ENCODE peak calls at places on chromosomes 2 and 18, in four cellular contexts. One of them, this sample, is unnamed.
A peak's percentile ranks its signal among the peaks of the same experiment; 100 is the strongest.

GRCh38 chr2:200159366-200159720 is 147.2 kb upstream of the SPATS2L start:
- DNase-seq in A549: no peak
- DNase-seq in H1: no peak
- DNase-seq in K562: no peak
- DNase-seq in this sample: no peak

GRCh38 chr2:38444247-38444646 is 67.2 kb upstream of the ATL2 start:
- DNase-seq in H1: peak; percentile 64
- DNase-seq in A549: no peak
- DNase-seq in K562: no peak
- DNase-seq in this sample: no peak

GRCh38 chr2:9767656-9768281 is 75.5 kb upstream of the TAF1B start:
- DNase-seq in H1: no peak
- DNase-seq in A549: no peak
- DNase-seq in K562: no peak
- DNase-seq in this sample: no peak

GRCh38 chr2:150141241-150142001 is 346.0 kb downstream of the RND3 start:
- DNase-seq in K562: no peak
- DNase-seq in H1: no peak
- DNase-seq in A549: no peak
- DNase-seq in this sample: no peak

GRCh38 chr2:63131196-63131595 is 80.6 kb downstream of the OTX1 start:
- DNase-seq in K562: no peak
- DNase-seq in A549: no peak
- DNase-seq in H1: no peak
- DNase-seq in this sample: no peak

GRCh38 chr2:41847744-41848441 is 199.9 kb upstream of the PKDCC start:
- DNase-seq in K562: no peak
- DNase-seq in A549: peak; percentile 89
- DNase-seq in H1: no peak
- DNase-seq in this sample: peak; percentile 96

GRCh38 chr2:190974629-190975361 is 39.2 kb downstream of the STAT1 start:
- DNase-seq in K562: no peak
- DNase-seq in A549: no peak
- DNase-seq in H1: no peak
- DNase-seq in this sample: no peak

GRCh38 chr2:238240761-238241711 is 1.2 kb upstream of the HES6 start:
- DNase-seq in H1: no peak
- DNase-seq in A549: no peak
- DNase-seq in K562: peak; percentile 55
- DNase-seq in this sample: no peak

GRCh38 chr2:156695595-156695994 is 259.4 kb downstream of the GPD2 start:
- DNase-seq in H1: no peak
- DNase-seq in A549: no peak
- DNase-seq in K562: no peak
- DNase-seq in this sample: no peak

GRCh38 chr2:130963849-130964793 is 127.4 kb downstream of the ARHGEF4 start:
- DNase-seq in H1: peak; percentile 65
- DNase-seq in A549: peak; percentile 66
- DNase-seq in K562: peak; percentile 42
- DNase-seq in this sample: no peak

GRCh38 chr2:216622526-216622925 is 10.7 kb upstream of the IGFBP2 start:
- DNase-seq in K562: no peak
- DNase-seq in H1: no peak
- DNase-seq in A549: no peak
- DNase-seq in this sample: no peak

GRCh38 chr2:142596334-142597088 is 281.0 kb upstream of the KYNU start:
- DNase-seq in H1: no peak
- DNase-seq in A549: peak; percentile 68
- DNase-seq in K562: no peak
- DNase-seq in this sample: peak; percentile 15

GRCh38 chr2:108893277-108893676 is 95.7 kb downstream of the EDAR start:
- DNase-seq in K562: no peak
- DNase-seq in A549: no peak
- DNase-seq in H1: no peak
- DNase-seq in this sample: no peak

GRCh38 chr2:127161176-127162136 is 54.5 kb upstream of the BIN1 start:
- DNase-seq in A549: no peak
- DNase-seq in H1: no peak
- DNase-seq in K562: no peak
- DNase-seq in this sample: no peak

GRCh38 chr2:63048367-63049171 is 2.1 kb upstream of the OTX1 start:
- DNase-seq in A549: no peak
- DNase-seq in H1: no peak
- DNase-seq in K562: no peak
- DNase-seq in this sample: no peak

GRCh38 chr2:133733856-133734255 is 165.6 kb upstream of the NCKAP5 start:
- DNase-seq in A549: no peak
- DNase-seq in K562: no peak
- DNase-seq in H1: no peak
- DNase-seq in this sample: no peak

GRCh38 chr18:35816003-35816402 is 156.5 kb upstream of the RMP24 start:
- DNase-seq in A549: no peak
- DNase-seq in K562: no peak
- DNase-seq in H1: no peak
- DNase-seq in this sample: no peak

GRCh38 chr18:67135981-67136380 is 380.5 kb downstream of the DSEL start:
- DNase-seq in A549: no peak
- DNase-seq in K562: no peak
- DNase-seq in H1: no peak
- DNase-seq in this sample: no peak

GRCh38 chr2:54040685-54041084 is 69.9 kb upstream of the PSME4 start:
- DNase-seq in A549: no peak
- DNase-seq in K562: no peak
- DNase-seq in H1: no peak
- DNase-seq in this sample: no peak

GRCh38 chr18:13910501-13910900 is 4.8 kb downstream of the MC2R start:
- DNase-seq in K562: no peak
- DNase-seq in A549: no peak
- DNase-seq in H1: no peak
- DNase-seq in this sample: no peak

GRCh38 chr2:193377789-193378188 is 1183.1 kb upstream of the TMEFF2 start:
- DNase-seq in A549: no peak
- DNase-seq in K562: no peak
- DNase-seq in H1: no peak
- DNase-seq in this sample: no peak

GRCh38 chr2:45743531-45744391 is 92.3 kb downstream of the PRKCE start:
- DNase-seq in H1: no peak
- DNase-seq in K562: no peak
- DNase-seq in A549: no peak
- DNase-seq in this sample: no peak

GRCh38 chr2:112301171-112301584 is 25.8 kb downstream of the ZC3H6 start:
- DNase-seq in K562: no peak
- DNase-seq in H1: no peak
- DNase-seq in A549: no peak
- DNase-seq in this sample: peak; percentile 24

GRCh38 chr18:73842795-73843394 is 304.7 kb downstream of the FBXO15 start:
- DNase-seq in A549: peak; percentile 40
- DNase-seq in H1: no peak
- DNase-seq in K562: peak; percentile 55
- DNase-seq in this sample: peak; percentile 4

GRCh38 chr2:168773719-168774521 is 28.5 kb upstream of the NOSTRIN start:
- DNase-seq in A549: peak; percentile 64
- DNase-seq in K562: peak; percentile 87
- DNase-seq in H1: no peak
- DNase-seq in this sample: peak; percentile 71

GRCh38 chr18:54147439-54147838 is 77.0 kb downstream of the MBD2 start:
- DNase-seq in H1: no peak
- DNase-seq in K562: no peak
- DNase-seq in A549: no peak
- DNase-seq in this sample: no peak

GRCh38 chr2:241833101-241833937 is 24.3 kb downstream of the NEU4 start:
- DNase-seq in H1: no peak
- DNase-seq in A549: no peak
- DNase-seq in K562: no peak
- DNase-seq in this sample: no peak

GRCh38 chr2:158325031-158325781 is 131.3 kb downstream of the CCDC148 start:
- DNase-seq in K562: no peak
- DNase-seq in A549: no peak
- DNase-seq in H1: no peak
- DNase-seq in this sample: peak; percentile 38

GRCh38 chr2:38547791-38548190 is 54.9 kb downstream of the HNRNPLL start:
- DNase-seq in H1: no peak
- DNase-seq in A549: no peak
- DNase-seq in K562: no peak
- DNase-seq in this sample: no peak

GRCh38 chr2:218501665-218502064 is 66.5 kb downstream of the USP37 start:
- DNase-seq in A549: no peak
- DNase-seq in H1: no peak
- DNase-seq in K562: no peak
- DNase-seq in this sample: no peak

DNA sequence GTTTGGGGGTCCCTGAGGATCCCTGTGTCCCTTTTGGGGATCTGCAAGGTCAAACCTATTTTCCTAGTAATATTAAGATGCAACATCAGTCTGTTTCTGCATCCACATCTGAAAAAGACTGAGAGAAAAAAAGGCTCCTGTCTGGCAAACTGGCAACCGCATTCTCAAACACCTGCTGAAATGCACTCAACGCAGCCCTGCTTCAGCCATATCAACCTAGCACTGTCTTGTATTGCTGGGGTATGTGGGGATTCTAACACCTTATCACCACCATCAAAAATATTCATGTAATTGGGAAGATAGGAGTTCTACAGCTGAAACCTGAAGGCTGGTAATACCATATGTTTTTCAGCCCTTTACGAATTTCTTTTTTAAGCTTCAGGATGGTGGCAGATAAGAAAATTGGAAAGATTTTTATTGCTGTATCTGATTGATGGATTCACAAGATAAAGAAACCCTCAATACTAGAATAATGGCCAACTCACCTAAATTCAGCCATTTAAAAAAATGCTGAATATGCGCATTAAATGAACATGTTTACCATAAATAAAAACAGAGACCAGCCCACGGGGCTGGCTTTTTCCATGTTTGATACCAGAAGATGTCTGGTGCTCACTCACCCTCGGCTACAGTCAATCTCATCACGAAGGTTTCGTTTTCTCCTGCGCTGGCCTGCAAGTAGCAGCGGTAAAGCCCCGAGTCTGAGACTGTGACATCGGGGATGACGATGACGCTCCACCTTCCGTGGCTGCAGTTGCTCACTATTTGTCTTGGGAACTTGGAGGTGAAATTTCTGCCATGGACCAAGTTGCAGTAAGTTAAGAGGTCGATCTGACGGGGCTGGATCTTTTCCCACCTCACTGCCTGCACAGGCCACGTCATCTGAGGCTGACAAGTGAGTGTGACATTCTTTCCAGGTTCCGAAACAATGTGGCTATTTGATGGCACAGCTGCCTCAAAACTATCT is 52.3 kb downstream of the CD226 start:
- DNase-seq in A549: no peak
- DNase-seq in K562: no peak
- DNase-seq in H1: no peak
- DNase-seq in this sample: no peak
- TF ChIP-seq RNF2 in A549: no peak
- TF ChIP-seq RNF2 in K562: no peak
- TF ChIP-seq RNF2 in H1: no peak
- TF ChIP-seq RNF2 in this sample: no peak

DNA sequence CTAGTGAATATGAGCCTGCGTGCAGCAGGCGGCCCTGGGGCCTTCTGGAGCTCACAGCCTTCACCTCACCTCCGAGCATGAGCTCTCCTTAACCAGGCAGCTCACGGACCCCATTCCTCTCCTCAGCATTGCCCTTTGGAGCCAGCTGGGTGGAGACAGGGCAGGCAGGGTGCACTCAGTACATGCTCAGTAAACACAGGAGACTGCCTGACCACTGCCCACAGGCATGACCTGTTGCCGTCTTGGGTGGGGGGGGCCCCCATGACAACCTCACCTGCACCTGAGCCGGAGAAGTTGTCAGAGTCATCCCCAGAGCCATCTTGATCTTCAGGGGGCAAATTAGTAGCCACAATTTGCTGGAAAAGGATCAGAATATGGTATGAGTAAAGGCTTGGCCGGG is 19.9 kb downstream of the SDC1 start:
- DNase-seq in A549: no peak
- DNase-seq in H1: no peak
- DNase-seq in K562: no peak
- DNase-seq in this sample: no peak
- TF ChIP-seq RNF2 in A549: no peak
- TF ChIP-seq RNF2 in H1: no peak
- TF ChIP-seq RNF2 in K562: no peak
- TF ChIP-seq RNF2 in this sample: no peak

DNA sequence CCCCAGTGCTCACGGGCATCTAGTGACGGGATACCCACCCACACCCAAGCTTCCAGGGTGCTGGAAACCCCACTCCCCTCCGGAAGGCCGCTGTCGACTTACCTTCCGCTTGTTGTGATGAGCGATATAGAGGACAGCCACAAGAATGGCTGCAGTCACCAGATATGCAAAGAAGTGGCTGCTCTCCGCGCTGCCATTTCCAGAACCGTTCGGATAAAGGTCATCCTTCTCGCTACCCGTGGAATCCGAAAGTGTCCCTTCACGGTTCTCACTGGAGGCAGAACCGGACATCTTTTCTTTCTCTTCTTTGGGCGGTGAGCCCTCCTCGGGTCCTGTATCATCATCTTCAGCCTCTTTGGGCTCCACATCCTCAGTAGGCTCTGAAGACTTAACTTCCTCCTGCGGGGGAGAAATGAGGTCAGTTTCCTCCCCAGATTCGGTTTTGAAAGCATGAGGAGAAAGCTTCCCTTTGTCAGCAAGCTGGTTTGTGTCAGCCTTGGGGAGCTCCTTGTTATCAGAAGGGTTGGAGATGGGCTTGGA is 1.3 kb downstream of the TGOLN2 start:
- DNase-seq in A549: no peak
- DNase-seq in H1: no peak
- DNase-seq in K562: no peak
- DNase-seq in this sample: peak; percentile 52
- TF ChIP-seq RNF2 in A549: no peak
- TF ChIP-seq RNF2 in H1: no peak
- TF ChIP-seq RNF2 in K562: no peak
- TF ChIP-seq RNF2 in this sample: no peak

GRCh38 chr2:212548459-212548815 is 9.8 kb upstream of the ERBB4 start:
- DNase-seq in A549: peak; percentile 18
- DNase-seq in K562: no peak
- DNase-seq in H1: no peak
- DNase-seq in this sample: peak; percentile 42
- TF ChIP-seq RNF2 in A549: no peak
- TF ChIP-seq RNF2 in K562: no peak
- TF ChIP-seq RNF2 in H1: no peak
- TF ChIP-seq RNF2 in this sample: no peak

DNA sequence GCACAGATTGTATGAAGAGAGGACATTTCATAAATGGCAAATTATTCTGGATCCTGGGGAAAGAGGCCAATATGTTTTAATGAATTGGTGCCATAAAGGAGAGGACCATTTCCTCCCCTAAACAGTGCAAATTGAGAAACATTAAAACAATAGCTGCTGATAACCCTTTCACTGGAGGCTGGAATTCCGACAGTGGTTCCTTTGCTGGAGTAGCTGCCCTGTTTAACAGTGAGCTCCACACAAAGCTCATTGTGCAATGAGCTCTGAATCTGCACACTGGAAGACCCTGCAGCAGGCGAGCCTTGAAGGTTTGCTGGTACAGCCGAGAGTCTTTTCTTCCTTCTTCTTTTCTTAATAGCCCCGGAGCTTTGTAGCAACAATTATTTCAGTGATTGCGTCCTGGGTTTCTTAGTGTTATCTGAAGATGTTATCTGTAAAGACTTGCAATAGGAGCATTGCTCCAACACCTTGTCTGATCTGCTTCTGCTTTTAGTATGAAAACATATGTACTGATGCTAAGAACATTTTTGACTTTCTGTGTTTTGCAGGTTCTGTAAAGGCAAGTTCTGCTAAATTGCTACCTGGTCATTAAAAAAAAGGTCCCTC is 50.8 kb upstream of the CXCR4 start:
- DNase-seq in A549: no peak
- DNase-seq in H1: no peak
- DNase-seq in K562: no peak
- DNase-seq in this sample: no peak
- TF ChIP-seq RNF2 in A549: no peak
- TF ChIP-seq RNF2 in H1: no peak
- TF ChIP-seq RNF2 in K562: no peak
- TF ChIP-seq RNF2 in this sample: no peak